ENCODE peak calls at places on chromosomes 12 and 14, in seven cellular contexts. I is memory B cell, J is naive B cell, F is right lobe of liver, T is NCI-H460, A is SW 1271, N is left lung. W is an unnamed sample.

GRCh38 chr12:82874935-82875334 is 188.2 kb downstream of the TMTC2 start:
- DNase-seq in J (no peak), A (no peak), F (no peak), N (no peak), T (no peak), I (no peak), W (no peak)

GRCh38 chr12:104282109-104282508 is 21.4 kb upstream of the EID3 start:
- DNase-seq in F (no peak), N (no peak), A (no peak), T (no peak), I (no peak), J (no peak), W (no peak)

GRCh38 chr14:64625363-64626232 is 75.8 kb downstream of the PPP1R36 start:
- DNase-seq in J (no peak), A (no peak), N (no peak), T (no peak), F (no peak), I (no peak), W (no peak)

GRCh38 chr12:4871514-4871913 is 38.2 kb upstream of the KCNA1 start:
- DNase-seq in N (no peak), F (no peak), T (no peak), A (no peak), J (no peak), I (no peak), W (no peak)

GRCh38 chr14:53539489-53540126 is 386.5 kb upstream of the DDHD1 start:
- DNase-seq in A (peak), F (peak), J (peak), T (peak), N (peak), I (peak), W (peak)

GRCh38 chr12:96375841-96376249 is 24.4 kb downstream of the CDK17 start:
- DNase-seq in A (no peak), J (no peak), F (no peak), N (no peak), T (no peak), I (no peak), W (no peak)

GRCh38 chr12:132461526-132461925 is 28.4 kb upstream of the FBRSL1 start:
- DNase-seq in I (no peak), N (no peak), J (no peak), T (no peak), F (no peak), A (no peak), W (no peak)

GRCh38 chr12:111024205-111024794 is 103.9 kb upstream of the MYL2 start:
- DNase-seq in J (no peak), N (peak), F (peak), A (peak), I (no peak), T (peak), W (no peak)

GRCh38 chr12:57012600-57013465 is 3.5 kb downstream of the TAC3 start:
- DNase-seq in F (no peak), J (no peak), I (no peak), T (no peak), N (no peak), A (no peak), W (no peak)

GRCh38 chr12:50351120-50352043 is 45.0 kb downstream of the FAM186A start:
- DNase-seq in N (no peak), T (no peak), F (no peak), J (no peak), A (no peak), I (no peak), W (no peak)

GRCh38 chr14:65075628-65076325 is 26.5 kb downstream of the MAX start:
- DNase-seq in T (no peak), J (no peak), N (no peak), F (no peak), A (no peak), I (no peak), W (no peak)

GRCh38 chr12:47935196-47935595 is 28.2 kb upstream of the TMEM106C start:
- DNase-seq in N (peak), J (no peak), I (no peak), T (no peak), F (no peak), A (no peak), W (no peak)

GRCh38 chr14:58639842-58640484 is 2.2 kb downstream of the DACT1 start:
- DNase-seq in F (no peak), T (peak), N (no peak), I (no peak), J (no peak), A (no peak), W (peak)

GRCh38 chr12:109137055-109137454 is 20.7 kb downstream of the ACACB start:
- DNase-seq in N (no peak), F (no peak), T (no peak), I (no peak), A (no peak), J (no peak), W (no peak)

GRCh38 chr14:87966816-87967215 is 26.2 kb downstream of the GALC start:
- DNase-seq in F (no peak), T (no peak), I (no peak), J (no peak), N (no peak), A (no peak), W (no peak)

GRCh38 chr14:89516173-89516572 is 99.1 kb upstream of the FOXN3 start:
- DNase-seq in T (no peak), I (no peak), N (no peak), F (no peak), A (no peak), J (no peak), W (no peak)

GRCh38 chr14:94466706-94467370 is 9.2 kb downstream of the SERPINA9 start:
- DNase-seq in N (no peak), F (no peak), J (no peak), I (no peak), T (no peak), A (no peak), W (no peak)

GRCh38 chr12:71385155-71385554 is 54.4 kb upstream of the LGR5 start:
- DNase-seq in T (no peak), N (no peak), J (no peak), F (no peak), A (no peak), I (no peak), W (no peak)

GRCh38 chr12:6551496-6552139 is 4.2 kb downstream of the IFFO1 start:
- DNase-seq in N (no peak), F (no peak), J (no peak), I (no peak), T (no peak), A (no peak), W (no peak)

GRCh38 chr12:111029732-111030131 is 109.4 kb upstream of the MYL2 start:
- DNase-seq in N (no peak), I (no peak), J (no peak), T (no peak), F (no peak), A (no peak), W (no peak)

GRCh38 chr12:75525263-75525662 is 13.9 kb upstream of the KRR1 start:
- DNase-seq in N (no peak), T (no peak), J (no peak), A (no peak), I (no peak), F (no peak), W (no peak)

GRCh38 chr14:61749264-61749663 is 13.0 kb upstream of the SNAPC1 start:
- DNase-seq in N (no peak), A (no peak), T (no peak), F (no peak), J (no peak), I (no peak), W (no peak)

GRCh38 chr12:2794261-2794735 is 472 bp upstream of the FKBP4 start:
- DNase-seq in F (no peak), A (peak), J (peak), T (no peak), N (no peak), I (peak), W (no peak)

W was measured in glomerular endothelial cell.